ENCODE peak calls at places on chromosomes 7 and 10, in nine cellular contexts. Y, I, E, N, O, G, U, A and F are unnamed samples.

GRCh38 chr7:135245826-135246825 is 12.5 kb downstream of the STRA8 start:
- DNase-seq in Y (no peak), I (peak; percentile 49), E (no peak), N (no peak), O (no peak), G (no peak), U (no peak), A (no peak), F (no peak)

GRCh38 chr10:45581497-45582385 is 90.8 kb downstream of the ZFAND4 start:
- DNase-seq in Y (no peak), I (no peak), E (no peak), N (no peak), O (no peak), G (no peak), U (no peak), A (no peak), F (no peak)

GRCh38 chr10:132560248-132560731 is 22.7 kb downstream of the INPP5A start:
- DNase-seq in Y (no peak), I (no peak), E (no peak), N (no peak), O (no peak), G (peak; percentile 23), U (no peak), A (no peak), F (no peak)

GRCh38 chr7:30896041-30896440 is 15.6 kb upstream of the AQP1 start:
- DNase-seq in Y (no peak), I (no peak), E (no peak), N (no peak), O (no peak), G (peak; percentile 75), U (no peak), A (no peak), F (no peak)

GRCh38 chr7:146201945-146202344 is 85.3 kb downstream of the CNTNAP2 start:
- DNase-seq in Y (no peak), I (no peak), E (no peak), N (no peak), O (no peak), G (no peak), U (no peak), A (no peak), F (no peak)

GRCh38 chr10:50807851-50808776 is 68.4 kb downstream of the ASAH2B start:
- DNase-seq in Y (no peak), I (no peak), E (no peak), N (no peak), O (no peak), G (peak; percentile 37), U (no peak), A (no peak), F (peak; percentile 9)

GRCh38 chr10:74523199-74523598 is 303.2 kb upstream of the KAT6B start:
- DNase-seq in Y (no peak), I (no peak), E (no peak), N (no peak), O (no peak), G (no peak), U (no peak), A (no peak), F (no peak)

GRCh38 chr7:24923172-24923865 is 56.7 kb downstream of the OSBPL3 start:
- DNase-seq in Y (no peak), I (peak; percentile 58), E (no peak), N (no peak), O (no peak), G (no peak), U (no peak), A (no peak), F (no peak)

GRCh38 chr7:149558149-149558861 is 60.7 kb upstream of the ZNF746 start:
- DNase-seq in Y (no peak), I (no peak), E (no peak), N (no peak), O (no peak), G (peak; percentile 44), U (peak; percentile 92), A (no peak), F (peak; percentile 19)

GRCh38 chr10:93458821-93459257 is 23.3 kb downstream of the MYOF start:
- DNase-seq in Y (no peak), I (peak; percentile 83), E (no peak), N (no peak), O (peak; percentile 44), G (peak; percentile 99), U (peak; percentile 98), A (peak; percentile 75), F (peak; percentile 100)

GRCh38 chr7:70951271-70951962 is 180.5 kb upstream of the GALNT17 start:
- DNase-seq in Y (no peak), I (no peak), E (no peak), N (no peak), O (no peak), G (no peak), U (no peak), A (no peak), F (no peak)

GRCh38 chr7:117951711-117952280 is 78.6 kb upstream of the CTTNBP2 start:
- DNase-seq in Y (no peak), I (no peak), E (no peak), N (no peak), O (no peak), G (no peak), U (no peak), A (no peak), F (no peak)

GRCh38 chr7:44515595-44516268 is 25.3 kb upstream of the NUDCD3 start:
- DNase-seq in Y (no peak), I (no peak), E (no peak), N (no peak), O (no peak), G (no peak), U (no peak), A (no peak), F (no peak)

GRCh38 chr7:19112290-19113000 is 5.0 kb downstream of the TWIST1 start:
- DNase-seq in Y (no peak), I (no peak), E (no peak), N (no peak), O (no peak), G (peak; percentile 78), U (no peak), A (peak; percentile 25), F (no peak)

GRCh38 chr7:86629-87028 is 105.7 kb upstream of the FAM20C start:
- DNase-seq in Y (peak; percentile 19), I (no peak), E (no peak), N (no peak), O (no peak), G (no peak), U (no peak), A (no peak), F (no peak)

GRCh38 chr7:88927-89921 is 103.1 kb upstream of the FAM20C start:
- DNase-seq in Y (peak; percentile 22), I (peak; percentile 71), E (no peak), N (no peak), O (peak; percentile 52), G (peak; percentile 94), U (no peak), A (no peak), F (peak; percentile 76)

GRCh38 chr7:87047-87446 is 105.3 kb upstream of the FAM20C start:
- DNase-seq in Y (peak; percentile 37), I (no peak), E (no peak), N (no peak), O (no peak), G (peak; percentile 52), U (no peak), A (no peak), F (no peak)

GRCh38 chr7:87671-88070 is 104.7 kb upstream of the FAM20C start:
- DNase-seq in Y (peak; percentile 11), I (no peak), E (no peak), N (no peak), O (no peak), G (no peak), U (no peak), A (no peak), F (no peak)

DNA sequence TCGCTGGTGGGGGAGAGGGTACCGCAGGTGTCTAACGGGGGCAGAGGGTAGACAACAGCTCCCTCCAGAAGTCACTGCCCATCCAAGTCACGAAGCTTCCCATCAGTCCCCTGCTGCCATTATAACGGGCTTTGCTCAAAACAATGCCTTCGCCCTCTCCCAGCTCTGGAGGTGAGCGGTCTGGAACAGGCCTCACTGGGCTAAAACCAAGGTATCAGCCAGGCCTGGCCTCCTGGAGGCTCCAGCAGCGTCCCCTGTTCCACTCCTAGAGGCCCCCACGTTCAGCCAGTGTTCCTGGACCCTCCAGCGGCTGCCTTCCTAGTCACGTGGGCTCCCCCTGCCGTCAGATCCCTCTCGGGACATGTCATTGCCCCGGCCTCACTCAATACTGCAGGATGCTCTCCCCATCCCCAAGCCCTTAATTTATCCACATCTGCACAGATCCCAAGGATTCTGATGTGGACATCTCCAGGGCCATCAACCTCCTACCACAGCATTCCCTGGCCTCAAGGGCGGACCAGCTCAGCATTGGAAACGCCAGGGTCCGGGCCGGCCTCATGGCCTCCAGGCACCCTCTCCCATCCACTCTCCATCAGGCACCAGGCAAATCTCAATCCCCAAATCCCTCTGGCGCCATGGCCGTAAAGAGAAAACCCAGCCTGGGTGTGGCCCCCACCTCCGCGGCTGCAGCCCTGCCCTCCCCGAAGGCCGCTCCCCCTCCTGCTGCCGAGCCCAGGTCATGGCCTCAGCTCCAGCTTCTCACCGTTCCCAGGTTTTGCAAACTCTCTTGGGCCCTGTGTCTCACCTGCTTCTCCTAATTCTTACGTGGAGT is 104.1 kb upstream of the FAM20C start:
- DNase-seq in Y (peak; percentile 19), I (no peak), E (no peak), N (no peak), O (no peak), G (no peak), U (no peak), A (no peak), F (no peak)
- H3K4me3 ChIP-seq in Y (no peak overlapping the region), I (no peak overlapping the region), E (no peak overlapping the region), N (no peak overlapping the region), O (no peak overlapping the region), G (no peak overlapping the region), U (no peak overlapping the region), A (no peak overlapping the region), F (no peak overlapping the region)

DNA sequence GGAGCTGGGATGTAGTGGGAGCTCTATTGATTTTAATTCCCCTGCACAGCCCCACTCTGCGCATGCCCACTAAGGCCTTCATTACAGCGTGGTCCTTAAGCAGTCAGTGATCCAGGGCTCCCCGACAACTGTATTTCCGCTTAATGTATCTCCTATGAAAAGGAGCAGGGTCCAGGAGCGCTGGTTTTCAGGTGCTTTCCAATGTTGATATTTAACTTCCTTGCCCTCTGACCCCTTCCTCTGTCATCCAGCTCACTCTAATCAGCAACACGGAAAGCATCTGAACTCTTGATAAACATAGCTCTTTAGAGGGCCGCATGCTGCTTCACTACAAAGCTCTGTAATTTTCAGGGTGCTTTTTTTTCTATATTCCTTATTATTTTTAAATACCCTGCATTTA is 466.1 kb upstream of the CELF2 start:
- DNase-seq in Y (no peak), I (no peak), E (no peak), N (no peak), O (no peak), G (no peak), U (no peak), A (no peak), F (no peak)
- TF ChIP-seq CTCF in Y (no peak), I (no peak), E (no peak), N (no peak), O (no peak), G (no peak), U (no peak), A (no peak), F (no peak)

GRCh38 chr10:87775766-87776165 is 42.3 kb downstream of the ATAD1 start:
- DNase-seq in Y (no peak), I (no peak), E (no peak), N (no peak), O (no peak), G (peak; percentile 43), U (no peak), A (no peak), F (no peak)
- H3K27me3 ChIP-seq in Y (no peaks in the 10 kb centered on the region), I (no peaks in the 10 kb centered on the region), E (no peaks in the 10 kb centered on the region), N (no peaks in the 10 kb centered on the region), O (no peaks in the 10 kb centered on the region), G (no peaks in the 10 kb centered on the region), U (no peaks in the 10 kb centered on the region), A (no peaks in the 10 kb centered on the region), F (no peaks in the 10 kb centered on the region)

GRCh38 chr7:38179719-38180333 is 1.8 kb downstream of the STARD3NL start:
- DNase-seq in Y (no peak), I (no peak), E (no peak), N (no peak), O (no peak), G (no peak), U (no peak), A (no peak), F (no peak)
- H3K4me3 ChIP-seq in Y (no peak overlapping the region), I (peak overlapping the region; percentile 85), E (no peak overlapping the region), N (peak overlapping the region; percentile 99), O (peak overlapping the region; percentile 86), G (no peak overlapping the region), U (peak overlapping the region; percentile 14), A (peak overlapping the region; percentile 73), F (no peak overlapping the region)